ENCODE peak calls at places on chromosomes 12 and 14, in five cellular contexts. A is A549, E is HCT116, Z is Panc1, C is HepG2. V is an unnamed sample.

GRCh38 chr12:57726151-57726883 is 12.2 kb downstream of the AGAP2 start:
- DNase-seq in A (peak), Z (no peak), C (peak), E (peak), V (peak)

GRCh38 chr14:20683125-20683895 is 1.1 kb upstream of the RNASE4 start:
- DNase-seq in C (peak), Z (peak), E (peak), A (peak), V (peak)

GRCh38 chr12:55972906-55973597 is 826 bp upstream of the RAB5B start:
- DNase-seq in C (no peak), E (no peak), Z (no peak), A (no peak), V (no peak)

GRCh38 chr12:3236345-3237153 is 159.4 kb downstream of the TSPAN9 start:
- DNase-seq in C (peak), E (peak), A (peak), Z (no peak), V (peak)

GRCh38 chr12:73599268-73599667 is 938.4 kb upstream of the ATXN7L3B start:
- DNase-seq in Z (no peak), C (no peak), E (no peak), A (no peak), V (no peak)

GRCh38 chr14:35406811-35407630 is 2.5 kb upstream of the NFKBIA start:
- DNase-seq in C (peak), A (peak), E (peak), Z (no peak), V (peak)

GRCh38 chr12:42483534-42483857 is 106.0 kb downstream of the PRICKLE1 start:
- DNase-seq in E (no peak), Z (no peak), C (no peak), A (no peak), V (peak)

GRCh38 chr12:41014643-41015020 is 173.5 kb upstream of the PDZRN4 start:
- DNase-seq in C (no peak), Z (no peak), A (peak), E (no peak), V (no peak)

GRCh38 chr14:39034481-39035296 is 68.3 kb downstream of the SEC23A start:
- DNase-seq in Z (no peak), C (peak), A (peak), E (no peak), V (peak)

GRCh38 chr12:112948806-112949205 is 10.5 kb downstream of the OAS3 start:
- DNase-seq in E (no peak), Z (no peak), A (no peak), C (no peak), V (no peak)

GRCh38 chr12:132618683-132619043 is at the start of gene P2RX2:
- DNase-seq in C (no peak), A (no peak), Z (no peak), E (no peak), V (peak)

DNA sequence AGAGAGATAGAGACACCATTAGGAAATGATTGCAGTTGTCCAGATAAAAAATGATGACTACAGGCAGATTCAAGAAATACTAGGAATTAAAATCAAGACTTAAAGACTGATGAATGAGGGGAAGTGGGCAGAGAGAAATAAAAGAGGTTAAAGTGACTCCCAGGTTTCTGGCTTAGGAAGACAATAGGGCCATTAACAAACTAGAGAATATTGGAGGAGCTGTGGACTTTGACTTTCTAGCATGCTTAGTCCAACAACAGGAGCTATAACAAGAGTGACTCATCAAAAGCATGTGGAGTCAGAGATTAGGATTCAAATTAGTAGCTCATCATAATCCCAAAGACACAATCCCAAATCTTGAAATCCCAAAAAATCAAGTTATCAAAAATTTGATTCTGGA is 101.5 kb downstream of the BMP4 start:
- DNase-seq in E (no peak), Z (no peak), A (peak), C (peak), V (no peak)
- TF ChIP-seq REST in E (no peak), Z (no peak), A (no peak), C (no peak), V (no peak)

GRCh38 chr14:93964281-93964680 is 12.1 kb downstream of the ASB2 start:
- DNase-seq in E (no peak), A (no peak), Z (no peak), C (no peak), V (no peak)

GRCh38 chr14:93965968-93966474 is 10.3 kb downstream of the ASB2 start:
- DNase-seq in C (no peak), E (no peak), Z (no peak), A (no peak), V (no peak)

GRCh38 chr14:93963692-93964091 is 12.7 kb downstream of the ASB2 start:
- DNase-seq in Z (no peak), C (no peak), A (no peak), E (no peak), V (no peak)

GRCh38 chr14:93964820-93965286 is 11.5 kb downstream of the ASB2 start:
- DNase-seq in C (no peak), Z (no peak), E (no peak), A (no peak), V (no peak)

DNA sequence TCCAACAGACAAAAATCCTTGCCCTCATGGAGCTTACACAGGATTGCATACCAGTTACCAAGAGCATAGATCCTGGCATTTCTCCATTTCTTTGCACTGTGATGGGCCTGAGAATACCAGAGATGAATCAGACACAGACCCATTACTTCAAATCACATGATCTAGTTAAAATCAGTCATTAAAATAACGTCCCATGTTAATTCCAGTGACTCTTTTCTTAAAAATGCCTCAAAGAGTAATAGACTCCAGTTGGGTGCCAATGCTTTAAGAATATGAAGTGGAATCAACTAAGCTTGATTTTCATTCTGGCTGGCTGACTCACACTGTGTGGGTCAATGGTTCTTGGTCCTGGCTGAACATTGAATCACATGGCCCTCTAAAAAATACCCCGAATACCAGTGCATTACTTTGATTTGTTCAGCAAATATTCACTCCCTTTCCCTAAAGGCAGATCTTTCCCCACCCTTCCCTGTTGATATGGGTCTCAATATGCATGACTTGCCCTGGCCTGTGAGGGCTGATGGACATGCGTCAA is 11.0 kb downstream of the ASB2 start:
- DNase-seq in C (peak), E (no peak), Z (no peak), A (peak), V (no peak)
- TF ChIP-seq REST in C (no peak), E (no peak), Z (no peak), A (no peak), V (no peak)

GRCh38 chr12:25187781-25188180 is 7.2 kb downstream of the DNAI7 start:
- DNase-seq in E (no peak), Z (no peak), A (no peak), C (no peak), V (no peak)
- TF ChIP-seq REST in E (no peak), Z (no peak), A (no peak), C (no peak), V (no peak)

DNA sequence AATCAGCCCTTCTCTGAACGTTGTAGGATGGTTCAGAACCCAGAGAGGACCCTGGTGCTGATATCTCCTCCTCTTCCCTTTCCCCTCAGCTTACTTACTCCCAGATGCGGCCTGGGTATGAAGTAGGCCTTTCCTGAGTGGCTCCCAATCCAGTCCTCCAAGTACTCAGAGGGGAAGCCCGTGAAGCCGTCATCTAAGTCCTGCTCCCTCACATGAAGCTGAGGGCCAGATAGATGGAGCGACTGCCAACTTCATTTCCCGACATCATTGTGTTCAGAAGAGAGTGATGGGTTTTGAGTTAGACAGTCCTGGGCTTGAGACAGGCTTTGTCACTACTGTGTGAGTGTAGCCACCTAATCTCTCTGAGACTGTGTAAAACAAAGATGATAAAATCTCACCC is 2.7 kb downstream of the APOLD1 start:
- DNase-seq in E (no peak), A (no peak), Z (no peak), C (no peak), V (no peak)
- TF ChIP-seq REST in E (no peak), A (no peak), Z (no peak), C (no peak), V (no peak)

V was measured in SK-N-SH.